ENCODE peak calls at places on chromosome 19, in seven cellular contexts. H, O, D, I, Z, U and E are unnamed samples.

GRCh38 chr19:30437869-30438268 is 65.7 kb downstream of the ZNF536 start:
- DNase-seq in H (no peak), O (no peak), D (no peak), I (no peak), Z (no peak), U (no peak), E (no peak)

GRCh38 chr19:23957660-23958281 is 43.1 kb downstream of the ZNF726 start:
- DNase-seq in H (no peak), O (no peak), D (peak), I (no peak), Z (no peak), U (no peak), E (peak)

GRCh38 chr19:6588508-6589345 is 2.2 kb downstream of the CD70 start:
- DNase-seq in H (no peak), O (no peak), D (no peak), I (no peak), Z (no peak), U (no peak), E (no peak)

GRCh38 chr19:58209577-58209976 is 19.1 kb upstream of the ZNF544 start:
- DNase-seq in H (no peak), O (no peak), D (no peak), I (no peak), Z (no peak), U (no peak), E (no peak)

GRCh38 chr19:19417618-19418270 is 12.3 kb downstream of the GATAD2A start:
- DNase-seq in H (peak), O (no peak), D (no peak), I (no peak), Z (no peak), U (no peak), E (no peak)

GRCh38 chr19:23699521-23699860 is 12.5 kb upstream of the ZNF675 start:
- DNase-seq in H (no peak), O (no peak), D (no peak), I (no peak), Z (no peak), U (no peak), E (no peak)

GRCh38 chr19:8316351-8317125 is 4.6 kb downstream of the NDUFA7 start:
- DNase-seq in H (no peak), O (no peak), D (no peak), I (peak), Z (no peak), U (no peak), E (no peak)

GRCh38 chr19:2729943-2730818 is 9.0 kb upstream of the DIRAS1 start:
- DNase-seq in H (no peak), O (no peak), D (no peak), I (no peak), Z (no peak), U (no peak), E (no peak)

GRCh38 chr19:6239401-6239844 is 40.4 kb downstream of the MLLT1 start:
- DNase-seq in H (no peak), O (no peak), D (no peak), I (peak), Z (no peak), U (peak), E (no peak)

GRCh38 chr19:16121967-16122366 is 10.3 kb downstream of the RAB8A start:
- DNase-seq in H (no peak), O (no peak), D (no peak), I (peak), Z (no peak), U (no peak), E (no peak)

GRCh38 chr19:14114854-14115253 is 2.7 kb downstream of the PRKACA start:
- DNase-seq in H (peak), O (no peak), D (no peak), I (peak), Z (peak), U (no peak), E (no peak)

GRCh38 chr19:46753420-46754155 is 7.3 kb upstream of the STRN4 start:
- DNase-seq in H (peak), O (no peak), D (no peak), I (no peak), Z (peak), U (peak), E (no peak)

GRCh38 chr19:44796701-44797115 is 12.2 kb upstream of the BCAM start:
- DNase-seq in H (no peak), O (peak), D (no peak), I (no peak), Z (no peak), U (no peak), E (no peak)

GRCh38 chr19:34096020-34096915 is 76.0 kb upstream of the LSM14A start:
- DNase-seq in H (peak), O (no peak), D (peak), I (no peak), Z (no peak), U (no peak), E (peak)

GRCh38 chr19:35757231-35757748 is 461 bp upstream of the HSPB6 start:
- DNase-seq in H (peak), O (no peak), D (no peak), I (peak), Z (no peak), U (peak), E (no peak)

GRCh38 chr19:53101518-53101917 is 1.7 kb downstream of the ZNF160 start:
- DNase-seq in H (peak), O (no peak), D (no peak), I (no peak), Z (no peak), U (no peak), E (no peak)

GRCh38 chr19:54418930-54419800 is 3.9 kb downstream of the TTYH1 start:
- DNase-seq in H (no peak), O (no peak), D (no peak), I (no peak), Z (no peak), U (no peak), E (no peak)

GRCh38 chr19:18167975-18168645 is 5.5 kb upstream of the IFI30 start:
- DNase-seq in H (peak), O (no peak), D (no peak), I (peak), Z (peak), U (peak), E (no peak)

GRCh38 chr19:47402504-47402903 is 16.8 kb downstream of the MEIS3 start:
- DNase-seq in H (no peak), O (no peak), D (no peak), I (no peak), Z (no peak), U (no peak), E (no peak)

GRCh38 chr19:35717665-35718344 is at the start of gene KMT2B:
- DNase-seq in H (peak), O (no peak), D (no peak), I (peak), Z (no peak), U (peak), E (peak)

GRCh38 chr19:40691421-40692211 is 1.2 kb upstream of the NUMBL start:
- DNase-seq in H (peak), O (no peak), D (no peak), I (peak), Z (no peak), U (peak), E (no peak)

GRCh38 chr19:13718733-13719132 is 45.6 kb upstream of the MRI1 start:
- DNase-seq in H (peak), O (no peak), D (no peak), I (no peak), Z (no peak), U (no peak), E (no peak)

GRCh38 chr19:16298334-16298733 is 26.3 kb upstream of the KLF2 start:
- DNase-seq in H (no peak), O (no peak), D (no peak), I (no peak), Z (no peak), U (no peak), E (no peak)

GRCh38 chr19:29502581-29502850 is 23.3 kb upstream of the VSTM2B start:
- DNase-seq in H (no peak), O (no peak), D (no peak), I (no peak), Z (no peak), U (no peak), E (no peak)

GRCh38 chr19:45001087-45001739 is at the start of gene RELB:
- DNase-seq in H (peak), O (peak), D (no peak), I (peak), Z (peak), U (peak), E (peak)

GRCh38 chr19:35207391-35207871 is 21.1 kb downstream of the FAM187B start:
- DNase-seq in H (no peak), O (no peak), D (no peak), I (no peak), Z (peak), U (no peak), E (no peak)

GRCh38 chr19:5665781-5666513 is 14.4 kb downstream of the MICOS13 start:
- DNase-seq in H (no peak), O (no peak), D (peak), I (no peak), Z (no peak), U (no peak), E (peak)

GRCh38 chr19:47813304-47813994 is 8.3 kb upstream of the CRX start:
- DNase-seq in H (peak), O (peak), D (no peak), I (peak), Z (peak), U (peak), E (no peak)

GRCh38 chr19:49290517-49290916 is 34.5 kb downstream of the SLC6A16 start:
- DNase-seq in H (no peak), O (no peak), D (no peak), I (no peak), Z (no peak), U (no peak), E (no peak)

GRCh38 chr19:6822311-6822670 is 49.8 kb downstream of the VAV1 start:
- DNase-seq in H (no peak), O (peak), D (no peak), I (no peak), Z (no peak), U (no peak), E (no peak)

GRCh38 chr19:15595069-15595468 is 19.9 kb upstream of the CYP4F8 start:
- DNase-seq in H (no peak), O (no peak), D (no peak), I (no peak), Z (no peak), U (no peak), E (no peak)

GRCh38 chr19:40570313-40571004 is 6.2 kb upstream of the SHKBP1 start:
- DNase-seq in H (peak), O (peak), D (peak), I (peak), Z (peak), U (peak), E (peak)

GRCh38 chr19:35609881-35610353 is 2.6 kb upstream of the HAUS5 start:
- DNase-seq in H (no peak), O (no peak), D (no peak), I (peak), Z (no peak), U (no peak), E (no peak)

GRCh38 chr19:12939292-12939606 is 840 bp downstream of the CALR start:
- DNase-seq in H (no peak), O (no peak), D (no peak), I (peak), Z (peak), U (peak), E (no peak)

GRCh38 chr19:55113570-55114039 is 3.8 kb downstream of the PPP1R12C start:
- DNase-seq in H (peak), O (peak), D (peak), I (peak), Z (no peak), U (peak), E (peak)

GRCh38 chr19:10226376-10227214 is 4.5 kb downstream of the S1PR2 start:
- DNase-seq in H (no peak), O (peak), D (no peak), I (peak), Z (no peak), U (peak), E (no peak)

GRCh38 chr19:3825286-3825956 is 39.2 kb upstream of the MATK start:
- DNase-seq in H (no peak), O (no peak), D (no peak), I (no peak), Z (no peak), U (no peak), E (no peak)
- H3K4me3 ChIP-seq in H (no peak), O (no peak), D (no peak), I (no peak), Z (no peak), U (no peak), E (no peak)

DNA sequence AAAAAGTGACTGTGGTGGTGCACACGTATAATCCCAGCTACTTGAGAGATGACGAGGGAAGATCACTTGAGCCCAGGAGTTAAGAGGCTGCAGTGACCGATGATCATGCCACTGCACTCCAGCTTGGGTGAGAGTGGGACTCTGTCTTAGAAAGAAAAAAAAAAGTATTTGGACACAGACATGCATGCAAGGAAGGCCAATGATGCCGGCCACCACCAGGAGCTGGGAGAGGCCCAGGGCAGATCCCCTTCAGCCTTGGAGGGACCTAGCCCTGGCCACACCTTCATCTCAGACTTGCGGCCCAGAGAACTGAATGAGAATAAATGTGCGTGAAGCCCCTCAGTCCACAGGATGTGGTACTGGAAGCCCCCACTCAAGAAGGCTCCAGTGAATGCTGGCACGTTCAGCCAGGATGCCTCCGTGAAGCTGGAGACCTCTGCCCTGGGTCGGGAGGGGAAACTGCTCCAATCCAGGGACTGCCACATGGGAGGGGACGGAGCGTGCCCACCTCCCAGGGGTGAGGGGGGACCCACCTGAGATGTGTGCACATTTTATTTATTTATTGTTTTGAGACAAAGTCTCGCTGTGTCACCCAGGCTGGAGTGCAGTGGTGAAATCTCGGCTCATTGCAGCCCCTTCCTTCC is 14.6 kb downstream of the TNFAIP8L1 start:
- DNase-seq in H (no peak), O (no peak), D (no peak), I (no peak), Z (no peak), U (no peak), E (no peak)
- H3K4me3 ChIP-seq in H (no peak), O (no peak), D (no peak), I (no peak), Z (no peak), U (no peak), E (no peak)

GRCh38 chr19:50377051-50377441 is 789 bp downstream of the NR1H2 start:
- DNase-seq in H (peak), O (no peak), D (no peak), I (peak), Z (peak), U (peak), E (no peak)

GRCh38 chr19:50376166-50377050 is at the start of gene NR1H2:
- DNase-seq in H (peak), O (peak), D (peak), I (peak), Z (peak), U (peak), E (peak)

GRCh38 chr19:50378169-50378862 is 2.1 kb downstream of the NR1H2 start:
- DNase-seq in H (no peak), O (no peak), D (no peak), I (no peak), Z (no peak), U (no peak), E (no peak)

GRCh38 chr19:50378863-50379236 is 2.6 kb downstream of the NR1H2 start:
- DNase-seq in H (no peak), O (no peak), D (no peak), I (no peak), Z (no peak), U (no peak), E (no peak)

DNA sequence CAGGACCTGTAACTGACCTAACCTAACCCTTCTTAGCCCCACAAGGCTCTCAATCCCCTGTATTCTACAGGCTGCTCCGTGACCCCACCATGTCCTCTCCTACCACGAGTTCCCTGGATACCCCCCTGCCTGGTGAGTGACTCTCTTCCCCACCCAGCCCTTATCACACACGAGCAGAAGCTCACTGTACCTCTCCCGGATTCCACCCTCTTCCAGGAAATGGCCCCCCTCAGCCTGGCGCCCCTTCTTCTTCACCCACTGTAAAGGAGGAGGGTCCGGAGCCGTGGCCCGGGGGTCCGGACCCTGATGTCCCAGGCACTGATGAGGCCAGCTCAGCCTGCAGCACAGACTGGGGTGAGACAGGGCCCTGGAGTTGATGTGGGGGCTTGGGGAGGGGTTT is 1.3 kb downstream of the NR1H2 start:
- DNase-seq in H (no peak), O (no peak), D (no peak), I (no peak), Z (no peak), U (no peak), E (no peak)
- H3K4me3 ChIP-seq in H (no peak), O (no peak), D (no peak), I (no peak), Z (no peak), U (no peak), E (no peak)

DNA sequence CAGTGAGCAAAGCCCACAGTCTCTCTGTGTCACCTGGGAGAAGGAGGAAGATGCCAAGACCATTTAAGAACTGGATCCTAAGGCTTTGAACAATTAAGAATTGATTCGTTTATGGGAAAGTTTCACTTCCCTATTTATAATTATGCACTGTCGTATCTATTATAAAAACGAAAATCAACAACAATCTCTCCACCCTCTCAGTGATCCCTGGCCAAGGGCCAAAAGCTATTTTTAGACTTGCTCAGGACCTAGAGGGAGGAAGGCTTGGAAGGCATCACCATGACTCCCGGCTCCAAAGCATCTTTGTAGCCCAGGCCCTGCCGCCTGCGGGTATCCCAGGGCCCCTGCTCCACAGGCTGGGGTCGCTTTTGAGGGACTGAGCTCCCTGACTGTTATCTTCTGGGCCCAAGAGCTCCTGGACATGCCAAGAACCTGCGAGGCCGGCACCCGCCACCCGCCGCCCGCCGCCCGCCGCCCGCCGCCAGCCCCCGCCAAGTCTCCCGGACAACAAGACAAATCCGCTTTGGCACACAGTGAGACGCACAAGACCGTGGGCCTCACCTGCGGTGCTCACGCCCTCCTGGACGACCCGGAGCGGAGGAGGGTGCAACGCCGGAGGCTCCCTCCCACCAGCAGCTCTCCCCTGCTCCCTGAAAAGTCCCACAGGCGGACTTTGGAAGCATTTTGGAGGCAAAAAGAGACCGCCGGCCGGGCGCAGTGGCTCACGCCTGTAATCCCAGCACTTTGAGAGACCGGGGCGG is 1.2 kb downstream of the RHPN2 start:
- DNase-seq in H (peak), O (no peak), D (no peak), I (no peak), Z (no peak), U (peak), E (no peak)
- H3K4me3 ChIP-seq in H (peak), O (peak), D (peak), I (peak), Z (no peak), U (peak), E (peak)

GRCh38 chr19:1286859-1287621 is 1.4 kb downstream of the EFNA2 start:
- DNase-seq in H (no peak), O (no peak), D (no peak), I (no peak), Z (no peak), U (no peak), E (no peak)
- H3K4me3 ChIP-seq in H (peak), O (peak), D (no peak), I (no peak), Z (no peak), U (no peak), E (no peak)

DNA sequence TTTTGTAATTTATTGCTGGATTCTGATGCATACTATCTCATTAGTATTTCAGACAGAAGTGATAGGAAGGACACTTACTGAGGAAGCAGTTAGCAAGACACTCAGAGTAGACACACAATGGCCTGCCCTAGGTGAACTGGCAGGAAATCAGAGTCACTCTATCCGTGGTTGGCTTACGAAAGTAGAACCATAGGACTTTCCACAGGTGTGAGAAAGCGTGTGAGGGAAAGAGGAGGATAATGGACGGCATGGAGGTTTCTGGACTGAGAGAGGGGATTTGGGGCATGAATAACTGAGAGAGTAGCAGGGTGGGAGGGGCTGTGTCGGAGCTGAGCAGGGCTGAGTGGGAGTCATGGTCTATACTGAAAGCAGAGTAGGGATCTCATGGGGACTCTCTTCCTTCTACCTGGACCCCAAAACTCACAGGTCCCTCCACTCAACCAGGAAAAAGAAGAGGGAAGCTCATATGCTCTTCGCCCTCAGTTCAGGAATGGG is 18.7 kb upstream of the EID2 start:
- DNase-seq in H (no peak), O (no peak), D (no peak), I (no peak), Z (no peak), U (no peak), E (no peak)
- H3K4me3 ChIP-seq in H (no peak), O (peak), D (no peak), I (no peak), Z (peak), U (no peak), E (no peak)